ENCODE peak calls at places on chromosomes 11 and 22, in nine cellular contexts. W is OCI-LY7, A is GM20000, S is MCF 10A, O is activated B cell treated with CpG ODN at 0.5 μM for 24 hours, Y is transverse colon, J is astrocyte of the cerebellum, E is coronary artery, N is endothelial cell. F is an unnamed sample.

GRCh38 chr22:37734402-37734700 is 37.5 kb downstream of the TRIOBP start:
- DNase-seq in Y (no peak), E (no peak), W (no peak), A (no peak), J (no peak), O (no peak), S (no peak), N (no peak), F (no peak)

GRCh38 chr11:63837027-63837688 is 1.8 kb upstream of the MARK2 start:
- DNase-seq in W (peak; percentile 86), O (peak; percentile 48), Y (peak; percentile 85), E (no peak), N (peak; percentile 74), S (peak; percentile 90), J (peak; percentile 60), A (peak; percentile 75), F (peak; percentile 68)

GRCh38 chr11:42524534-42525227 is 787.1 kb upstream of the API5 start:
- DNase-seq in W (peak; percentile 50), N (peak; percentile 62), E (no peak), S (peak; percentile 40), O (no peak), Y (peak; percentile 28), J (peak; percentile 46), A (peak; percentile 46), F (no peak)

GRCh38 chr22:29524440-29525191 is 28.9 kb downstream of the THOC5 start:
- DNase-seq in N (peak; percentile 51), Y (peak; percentile 22), O (peak; percentile 33), S (peak; percentile 26), E (no peak), W (peak; percentile 60), A (peak; percentile 48), J (no peak), F (no peak)

GRCh38 chr11:33259869-33260268 is 2.7 kb downstream of the HIPK3 start:
- DNase-seq in J (no peak), O (no peak), A (no peak), Y (no peak), S (no peak), W (no peak), N (no peak), E (no peak), F (no peak)

GRCh38 chr22:31272522-31273446 is 19.5 kb downstream of the PIK3IP1 start:
- DNase-seq in Y (peak; percentile 56), J (peak; percentile 48), W (peak; percentile 66), S (peak; percentile 76), A (peak; percentile 79), E (no peak), N (peak; percentile 50), O (no peak), F (no peak)

GRCh38 chr11:72702096-72702495 is 27.9 kb upstream of the PDE2A start:
- DNase-seq in N (no peak), S (no peak), J (no peak), Y (no peak), O (no peak), E (no peak), A (no peak), W (no peak), F (no peak)

GRCh38 chr11:94193288-94193687 is 64.6 kb downstream of the PANX1 start:
- DNase-seq in S (peak; percentile 96), O (no peak), N (no peak), Y (no peak), E (no peak), A (no peak), J (peak; percentile 81), W (no peak), F (no peak)

GRCh38 chr11:8785457-8785856 is 102.9 kb downstream of the RPL27A start:
- DNase-seq in N (no peak), Y (no peak), O (no peak), J (no peak), A (no peak), W (no peak), S (no peak), E (no peak), F (no peak)

GRCh38 chr11:116071241-116071640 is 567.0 kb upstream of the CADM1 start:
- DNase-seq in E (no peak), S (no peak), A (no peak), Y (no peak), N (no peak), J (no peak), W (no peak), O (no peak), F (no peak)

GRCh38 chr11:116073854-116074837 is 569.9 kb upstream of the CADM1 start:
- DNase-seq in Y (no peak), E (no peak), A (peak; percentile 59), J (peak; percentile 9), N (no peak), O (no peak), S (no peak), W (no peak), F (no peak)

GRCh38 chr11:116070555-116070954 is 566.3 kb upstream of the CADM1 start:
- DNase-seq in Y (no peak), E (no peak), J (no peak), A (no peak), S (no peak), O (no peak), W (no peak), N (no peak), F (no peak)

GRCh38 chr11:116072133-116072532 is 567.9 kb upstream of the CADM1 start:
- DNase-seq in S (no peak), N (no peak), A (no peak), O (no peak), E (no peak), J (no peak), W (no peak), Y (no peak), F (no peak)

GRCh38 chr11:116072776-116073175 is 568.6 kb upstream of the CADM1 start:
- DNase-seq in S (no peak), N (peak; percentile 42), Y (no peak), J (no peak), E (no peak), W (peak; percentile 17), A (no peak), O (no peak), F (no peak)
- TF ChIP-seq CTCF in S (no peak), N (peak; percentile 17), Y (no peak), J (peak; percentile 41), E (no peak), W (peak; percentile 63), A (peak; percentile 12), O (no peak), F (peak; percentile 21)

GRCh38 chr11:6420677-6421076 is 1.8 kb upstream of the APBB1 start:
- DNase-seq in A (no peak), Y (no peak), W (no peak), J (no peak), N (no peak), E (no peak), S (no peak), O (no peak), F (no peak)

GRCh38 chr11:6414874-6415328 is 4.0 kb downstream of the APBB1 start:
- DNase-seq in O (no peak), J (no peak), N (no peak), W (peak; percentile 45), S (no peak), Y (no peak), A (no peak), E (no peak), F (no peak)

GRCh38 chr11:6418199-6418957 is 516 bp downstream of the APBB1 start:
- DNase-seq in Y (peak; percentile 30), O (no peak), A (no peak), S (no peak), W (no peak), E (no peak), J (no peak), N (peak; percentile 20), F (no peak)

GRCh38 chr11:6413791-6414231 is 5.1 kb downstream of the APBB1 start:
- DNase-seq in J (no peak), W (no peak), Y (no peak), E (no peak), N (no peak), A (no peak), S (no peak), O (no peak), F (no peak)

DNA sequence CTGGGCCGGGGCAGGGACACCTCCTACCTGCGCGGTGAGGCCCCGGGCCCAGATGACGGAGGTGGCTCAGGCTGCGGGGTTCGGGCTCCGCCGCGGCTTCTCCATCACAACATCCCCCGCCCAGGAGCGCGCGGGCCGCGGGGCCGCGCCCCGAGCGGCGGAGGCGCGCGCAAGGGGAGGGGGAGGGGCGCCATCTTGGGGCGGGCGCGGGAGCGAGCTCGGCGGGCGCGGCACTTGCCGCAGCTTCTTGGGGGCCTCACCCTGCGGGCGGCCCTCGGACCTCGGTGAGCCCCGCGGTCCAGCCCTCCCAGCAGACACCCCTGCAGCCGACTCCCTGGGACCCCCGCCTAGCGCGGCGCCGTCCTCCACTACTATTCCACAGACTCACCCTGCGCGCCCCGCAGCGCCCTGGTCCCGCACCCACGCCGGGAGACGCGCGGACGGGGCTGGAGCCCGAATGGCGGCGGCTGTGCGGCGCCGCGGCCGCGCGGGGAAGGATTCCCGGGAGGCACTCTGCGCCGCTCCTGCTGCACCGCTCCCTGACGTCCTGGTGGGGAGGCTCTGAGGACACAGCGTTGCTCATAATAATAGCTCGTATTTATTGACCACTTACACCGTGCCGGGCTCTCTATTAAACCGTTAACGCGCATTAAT is at the start of gene APBB1:
- DNase-seq in E (no peak), A (peak; percentile 86), N (peak; percentile 58), Y (peak; percentile 73), J (no peak), O (peak; percentile 76), S (no peak), W (peak; percentile 81), F (peak; percentile 46)
- TF ChIP-seq CTCF in E (no peak), A (no peak), N (no peak), Y (peak; percentile 17), J (no peak), O (no peak), S (no peak), W (no peak), F (no peak)

GRCh38 chr11:559020-559620 is 1.4 kb downstream of the LMNTD2 start:
- DNase-seq in O (no peak), N (no peak), J (no peak), W (peak; percentile 54), Y (no peak), A (no peak), S (no peak), E (no peak), F (no peak)
- TF ChIP-seq CTCF in O (no peak), N (no peak), J (no peak), W (peak; percentile 64), Y (no peak), A (no peak), S (no peak), E (no peak), F (no peak)

GRCh38 chr11:60767388-60767811 is 10.7 kb downstream of the MS4A15 start:
- DNase-seq in A (peak; percentile 51), E (no peak), S (no peak), W (no peak), Y (no peak), O (no peak), N (peak; percentile 34), J (no peak), F (no peak)
- TF ChIP-seq CTCF in A (peak; percentile 51), E (no peak), S (no peak), W (no peak), Y (peak; percentile 33), O (no peak), N (peak; percentile 50), J (peak; percentile 31), F (peak; percentile 42)

F was measured in D721Med.